ENCODE peak calls at places on chromosome 9, in nine cellular contexts. M is GM23338, O is spleen, B is HCT116, K is suprapubic skin, G is Panc1, E is breast epithelium, C is HepG2, N is transverse colon. Q is an unnamed sample.

GRCh38 chr9:94082956-94083355 is 1.3 kb upstream of the PTPDC1 start:
- DNase-seq in M (no peak), O (no peak), B (no peak), K (no peak), G (no peak), E (no peak), C (no peak), N (no peak), Q (no peak)

GRCh38 chr9:107737987-107738743 is 248.6 kb upstream of the KLF4 start:
- DNase-seq in M (no peak), O (no peak), B (no peak), K (peak), G (no peak), E (no peak), C (no peak), N (no peak), Q (peak)

GRCh38 chr9:112361602-112362001 is 18.3 kb upstream of the HSDL2 start:
- DNase-seq in M (peak), O (no peak), B (peak), K (no peak), G (no peak), E (no peak), C (peak), N (no peak), Q (peak)

GRCh38 chr9:125966959-125967711 is 220.0 kb downstream of the PBX3 start:
- DNase-seq in M (no peak), O (no peak), B (no peak), K (no peak), G (no peak), E (no peak), C (no peak), N (no peak), Q (no peak)

GRCh38 chr9:121640486-121641227 is 10.8 kb upstream of the DAB2IP start:
- DNase-seq in M (no peak), O (peak), B (no peak), K (no peak), G (no peak), E (no peak), C (no peak), N (no peak), Q (no peak)

GRCh38 chr9:134346151-134346550 is 19.9 kb downstream of the RXRA start:
- DNase-seq in M (no peak), O (no peak), B (no peak), K (no peak), G (no peak), E (no peak), C (no peak), N (no peak), Q (no peak)

GRCh38 chr9:114388764-114389375 is 1.1 kb upstream of the AKNA start:
- DNase-seq in M (no peak), O (peak), B (no peak), K (no peak), G (no peak), E (no peak), C (no peak), N (no peak), Q (no peak)

GRCh38 chr9:90065851-90066250 is 461.0 kb downstream of the GADD45G start:
- DNase-seq in M (no peak), O (no peak), B (no peak), K (no peak), G (no peak), E (no peak), C (no peak), N (no peak), Q (no peak)

GRCh38 chr9:95783426-95783975 is 92.0 kb upstream of the ERCC6L2 start:
- DNase-seq in M (no peak), O (no peak), B (no peak), K (no peak), G (no peak), E (no peak), C (peak), N (no peak), Q (no peak)

GRCh38 chr9:34145165-34145564 is 18.7 kb upstream of the DCAF12 start:
- DNase-seq in M (peak), O (no peak), B (no peak), K (no peak), G (no peak), E (no peak), C (no peak), N (no peak), Q (no peak)

GRCh38 chr9:21677834-21678233 is 124.6 kb upstream of the MTAP start:
- DNase-seq in M (no peak), O (no peak), B (peak), K (no peak), G (peak), E (no peak), C (no peak), N (no peak), Q (no peak)

GRCh38 chr9:109290385-109290784 is 30.5 kb downstream of the EPB41L4B start:
- DNase-seq in M (no peak), O (no peak), B (no peak), K (no peak), G (no peak), E (no peak), C (no peak), N (no peak), Q (no peak)

GRCh38 chr9:131478911-131479310 is 23.8 kb upstream of the POMT1 start:
- DNase-seq in M (no peak), O (peak), B (no peak), K (no peak), G (no peak), E (no peak), C (no peak), N (no peak), Q (no peak)

GRCh38 chr9:504921-505821 is 290.5 kb downstream of the DOCK8 start:
- DNase-seq in M (peak), O (peak), B (no peak), K (no peak), G (no peak), E (no peak), C (no peak), N (peak), Q (peak)

GRCh38 chr9:89440951-89441654 is 56.8 kb downstream of the SEMA4D start:
- DNase-seq in M (no peak), O (no peak), B (no peak), K (no peak), G (no peak), E (peak), C (no peak), N (no peak), Q (peak)

GRCh38 chr9:98146101-98146991 is 27.3 kb upstream of the TRIM14 start:
- DNase-seq in M (no peak), O (no peak), B (no peak), K (peak), G (no peak), E (peak), C (peak), N (peak), Q (peak)

GRCh38 chr9:18638448-18639249 is 164.7 kb downstream of the ADAMTSL1 start:
- DNase-seq in M (no peak), O (no peak), B (no peak), K (no peak), G (no peak), E (no peak), C (no peak), N (no peak), Q (no peak)

GRCh38 chr9:6907772-6908381 is 150.1 kb downstream of the KDM4C start:
- DNase-seq in M (peak), O (no peak), B (peak), K (no peak), G (no peak), E (no peak), C (peak), N (no peak), Q (no peak)

GRCh38 chr9:98190757-98191105 is 1.7 kb downstream of the CORO2A start:
- DNase-seq in M (no peak), O (no peak), B (no peak), K (no peak), G (no peak), E (no peak), C (no peak), N (no peak), Q (no peak)

GRCh38 chr9:3497406-3497805 is 28.4 kb downstream of the RFX3 start:
- DNase-seq in M (no peak), O (no peak), B (no peak), K (no peak), G (no peak), E (no peak), C (no peak), N (no peak), Q (no peak)

GRCh38 chr9:107732781-107733529 is 243.4 kb upstream of the KLF4 start:
- DNase-seq in M (no peak), O (no peak), B (no peak), K (no peak), G (no peak), E (no peak), C (no peak), N (no peak), Q (peak)

GRCh38 chr9:109699019-109699418 is 81.0 kb upstream of the PALM2AKAP2 start:
- DNase-seq in M (no peak), O (no peak), B (no peak), K (no peak), G (no peak), E (no peak), C (no peak), N (no peak), Q (no peak)

GRCh38 chr9:83330207-83331196 is 207.7 kb downstream of the FRMD3 start:
- DNase-seq in M (peak), O (no peak), B (no peak), K (no peak), G (no peak), E (no peak), C (peak), N (no peak), Q (no peak)

GRCh38 chr9:98218562-98219363 is 26.3 kb upstream of the CORO2A start:
- DNase-seq in M (peak), O (peak), B (no peak), K (no peak), G (no peak), E (no peak), C (no peak), N (no peak), Q (no peak)

GRCh38 chr9:98380065-98380681 is 124.7 kb upstream of the TBC1D2 start:
- DNase-seq in M (peak), O (peak), B (no peak), K (no peak), G (no peak), E (no peak), C (no peak), N (no peak), Q (no peak)

GRCh38 chr9:124256517-124257069 is 1.2 kb upstream of the NEK6 start:
- DNase-seq in M (no peak), O (peak), B (no peak), K (no peak), G (no peak), E (no peak), C (peak), N (peak), Q (no peak)

GRCh38 chr9:114717908-114718486 is 36.0 kb upstream of the TEX48 start:
- DNase-seq in M (no peak), O (no peak), B (no peak), K (no peak), G (no peak), E (no peak), C (no peak), N (no peak), Q (no peak)

GRCh38 chr9:120542701-120543490 is 37.1 kb downstream of the CDK5RAP2 start:
- DNase-seq in M (no peak), O (no peak), B (no peak), K (no peak), G (no peak), E (no peak), C (no peak), N (no peak), Q (no peak)

GRCh38 chr9:115042781-115043509 is 75.0 kb downstream of the TNC start:
- DNase-seq in M (no peak), O (no peak), B (no peak), K (no peak), G (no peak), E (peak), C (no peak), N (no peak), Q (no peak)

GRCh38 chr9:96008502-96009222 is 133.2 kb downstream of the ERCC6L2 start:
- DNase-seq in M (no peak), O (no peak), B (no peak), K (no peak), G (no peak), E (no peak), C (no peak), N (no peak), Q (no peak)

GRCh38 chr9:91560301-91560700 is 136.7 kb upstream of the NFIL3 start:
- DNase-seq in M (no peak), O (no peak), B (no peak), K (no peak), G (no peak), E (no peak), C (no peak), N (no peak), Q (no peak)

GRCh38 chr9:84301851-84302250 is 38.7 kb downstream of the SLC28A3 start:
- DNase-seq in M (no peak), O (no peak), B (no peak), K (no peak), G (no peak), E (no peak), C (no peak), N (no peak), Q (no peak)

GRCh38 chr9:16710888-16711287 is 159.6 kb downstream of the BNC2 start:
- DNase-seq in M (peak), O (no peak), B (no peak), K (no peak), G (no peak), E (no peak), C (no peak), N (no peak), Q (no peak)

GRCh38 chr9:106639873-106640568 is 222.9 kb upstream of the ZNF462 start:
- DNase-seq in M (no peak), O (no peak), B (no peak), K (no peak), G (no peak), E (no peak), C (no peak), N (no peak), Q (peak)

GRCh38 chr9:33165263-33166151 is 1.6 kb downstream of the B4GALT1 start:
- DNase-seq in M (no peak), O (peak), B (no peak), K (no peak), G (no peak), E (peak), C (peak), N (peak), Q (peak)

GRCh38 chr9:134858051-134858841 is 22.4 kb upstream of the FCN2 start:
- DNase-seq in M (no peak), O (no peak), B (no peak), K (peak), G (no peak), E (peak), C (no peak), N (no peak), Q (peak)

GRCh38 chr9:129987047-129987446 is 55.9 kb downstream of the FNBP1 start:
- DNase-seq in M (no peak), O (no peak), B (no peak), K (no peak), G (no peak), E (no peak), C (no peak), N (no peak), Q (no peak)

GRCh38 chr9:129889936-129890717 is 54.9 kb downstream of the USP20 start:
- DNase-seq in M (peak), O (peak), B (no peak), K (no peak), G (no peak), E (no peak), C (no peak), N (peak), Q (no peak)

GRCh38 chr9:134065720-134066419 is 2.0 kb downstream of the BRD3 start:
- DNase-seq in M (no peak), O (peak), B (no peak), K (peak), G (no peak), E (no peak), C (peak), N (peak), Q (no peak)

DNA sequence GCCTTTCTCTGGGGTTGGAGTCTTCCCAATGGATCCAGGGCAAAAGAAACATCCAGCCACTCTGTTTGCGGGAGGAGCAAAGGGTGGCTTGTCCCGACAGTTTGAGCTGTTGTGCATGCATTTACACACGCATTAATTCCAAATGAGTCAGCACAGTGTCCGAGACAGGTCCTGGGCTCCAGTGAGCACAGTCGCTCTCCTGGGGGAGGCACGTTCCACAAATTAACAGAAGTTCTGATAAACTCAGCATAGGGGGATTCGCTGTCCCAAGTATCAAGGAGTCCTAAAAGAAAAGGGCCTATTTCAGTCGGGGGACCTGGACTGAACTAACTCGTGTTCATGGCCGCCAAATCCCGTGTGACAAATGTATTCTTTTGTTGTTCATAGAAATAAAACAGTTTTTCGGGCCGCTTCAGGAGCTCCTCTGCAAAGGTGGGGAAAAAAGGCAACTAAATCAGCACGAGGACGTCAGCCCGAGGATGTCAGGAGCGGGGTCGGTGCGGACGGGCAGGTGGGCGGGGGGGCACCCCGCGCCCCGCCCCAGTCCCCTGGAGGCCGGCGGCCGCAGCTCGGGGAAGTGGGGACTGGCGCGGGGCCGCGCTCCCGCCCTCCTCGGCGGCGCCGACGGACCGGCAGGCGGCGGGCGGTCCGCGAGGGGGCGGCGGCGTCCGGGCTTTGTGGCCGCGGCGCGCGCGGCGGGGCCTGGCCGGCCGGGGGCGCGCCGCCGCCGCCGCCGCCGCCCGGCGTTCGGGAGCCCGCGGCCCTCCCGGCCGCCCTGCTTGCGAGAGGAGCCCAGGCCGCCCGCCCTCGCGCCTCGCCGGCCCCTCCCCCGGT is at the start of gene MSANTD3:
- DNase-seq in M (peak), O (peak), B (peak), K (peak), G (no peak), E (peak), C (peak), N (peak), Q (peak)
- TF ChIP-seq POLR2AphosphoS5 in M (peak), O (no peak), B (peak), K (no peak), G (peak), E (no peak), C (peak), N (peak), Q (no peak)

DNA sequence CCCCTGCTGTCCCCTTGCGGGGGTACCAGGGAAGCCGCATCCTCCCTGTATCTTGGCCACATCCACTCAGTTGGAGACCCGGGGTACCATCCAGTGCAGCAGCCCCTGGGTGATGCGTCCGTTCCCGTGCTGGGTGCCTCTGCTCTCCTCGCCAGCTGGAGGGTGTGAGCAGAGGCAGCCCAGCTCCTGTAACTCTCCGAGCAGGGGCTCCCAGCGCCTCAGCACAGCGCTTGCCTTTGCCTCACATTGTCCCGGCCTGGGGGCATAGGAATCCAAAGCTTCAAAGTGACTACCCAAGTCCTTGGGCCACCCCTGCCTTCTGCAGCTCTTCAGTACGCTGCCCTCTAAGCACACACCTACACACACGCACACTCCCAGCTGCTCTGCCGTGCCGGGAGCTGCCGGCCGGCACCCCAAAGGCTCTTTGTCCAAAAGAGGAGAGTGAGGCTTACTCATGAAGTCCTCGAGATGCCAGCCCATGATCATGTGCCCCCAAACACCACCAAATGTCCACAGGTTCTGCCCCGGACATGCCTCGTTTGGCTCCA is 733 bp downstream of the ANGPTL2 start:
- DNase-seq in M (peak), O (no peak), B (no peak), K (no peak), G (no peak), E (no peak), C (no peak), N (no peak), Q (no peak)
- H3K4me3 ChIP-seq in M (peak), O (peak), B (no peak), K (peak), G (peak), E (peak), C (peak), N (peak), Q (peak)

GRCh38 chr9:35380619-35381018 is 109.3 kb upstream of the RUSC2 start:
- DNase-seq in M (no peak), O (no peak), B (no peak), K (no peak), G (no peak), E (no peak), C (no peak), N (no peak), Q (no peak)

GRCh38 chr9:35380016-35380415 is 109.9 kb upstream of the RUSC2 start:
- DNase-seq in M (no peak), O (no peak), B (no peak), K (no peak), G (no peak), E (no peak), C (no peak), N (no peak), Q (no peak)

GRCh38 chr9:35385042-35385441 is 104.9 kb upstream of the RUSC2 start:
- DNase-seq in M (peak), O (no peak), B (no peak), K (no peak), G (no peak), E (no peak), C (no peak), N (no peak), Q (no peak)
- TF ChIP-seq CTCF in M (peak), O (no peak), B (peak), K (no peak), G (peak), E (no peak), C (no peak), N (no peak), Q (no peak)

GRCh38 chr9:104795082-104795481 is 31.2 kb downstream of the NIPSNAP3B start:
- DNase-seq in M (no peak), O (no peak), B (no peak), K (no peak), G (no peak), E (no peak), C (no peak), N (no peak), Q (no peak)
- TF ChIP-seq POLR2AphosphoS5 in M (no peak), O (no peak), B (no peak), K (no peak), G (no peak), E (no peak), C (no peak), N (no peak), Q (no peak)

DNA sequence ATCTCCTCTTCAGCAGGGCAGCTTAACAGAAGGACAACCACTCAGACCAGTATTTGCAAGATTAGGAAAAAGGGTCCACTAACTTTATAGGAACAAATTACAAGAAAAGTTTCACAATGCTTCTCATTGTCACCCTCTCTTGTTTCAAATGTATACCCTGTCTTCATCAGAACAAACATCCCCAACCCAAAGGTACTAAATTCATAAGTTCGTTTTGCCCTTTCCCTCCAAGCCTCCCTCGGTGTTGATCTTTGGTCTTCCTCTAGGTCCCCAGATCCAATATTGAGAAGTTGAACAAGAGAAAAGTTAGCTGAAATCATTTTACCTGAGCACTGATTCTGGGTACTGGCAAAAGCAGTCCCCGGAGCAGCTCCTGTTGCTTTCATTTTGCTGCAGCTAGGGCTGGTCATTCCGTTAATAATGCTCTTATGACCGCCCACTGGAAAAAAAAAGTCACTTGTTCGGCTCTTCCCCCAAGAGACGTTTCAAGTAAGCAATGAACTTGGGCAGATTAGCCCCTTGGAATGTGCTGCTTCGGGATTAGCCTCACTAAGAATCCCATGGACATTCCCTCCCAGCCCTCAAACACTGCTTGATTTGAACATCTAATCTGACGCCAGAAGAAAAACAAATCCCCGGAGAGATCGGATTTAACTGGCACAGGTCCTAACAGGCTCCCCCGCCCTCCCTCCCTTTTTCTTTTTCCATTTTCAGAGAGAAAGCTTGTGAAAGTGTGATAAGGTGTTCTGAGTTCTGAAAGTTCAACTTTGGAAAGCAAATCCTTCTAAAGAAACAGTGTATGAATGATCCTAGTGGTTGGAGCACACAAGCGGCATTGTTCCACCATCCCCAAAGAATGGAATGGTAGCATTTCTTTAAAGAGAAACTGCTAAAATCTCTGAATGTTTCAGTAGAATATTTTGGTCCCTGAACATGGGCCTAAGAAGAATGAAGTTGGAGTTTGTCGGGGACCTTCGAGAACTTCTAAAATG is 252.5 kb downstream of the TRPM3 start:
- DNase-seq in M (no peak), O (no peak), B (no peak), K (no peak), G (no peak), E (no peak), C (no peak), N (no peak), Q (no peak)
- H3K4me3 ChIP-seq in M (no peak), O (peak), B (no peak), K (peak), G (no peak), E (peak), C (no peak), N (peak), Q (peak)